ENCODE peak calls at places on chromosome 2, in four cellular contexts. F is A549, H is K562, X is HepG2. R is an unnamed sample.

GRCh38 chr2:200993097-200993496 is 29.6 kb upstream of the ORC2 start:
- DNase-seq in H (no peak), X (no peak), F (no peak), R (no peak)

GRCh38 chr2:159096896-159097295 is 128.5 kb downstream of the TANC1 start:
- DNase-seq in F (no peak), H (no peak), X (no peak), R (no peak)

GRCh38 chr2:212712466-212712865 is 173.9 kb upstream of the ERBB4 start:
- DNase-seq in F (no peak), H (no peak), X (no peak), R (no peak)

GRCh38 chr2:193810533-193810932 is 1615.8 kb upstream of the TMEFF2 start:
- DNase-seq in F (no peak), X (no peak), H (no peak), R (no peak)

GRCh38 chr2:160583162-160583522 is 89.5 kb upstream of the RBMS1 start:
- DNase-seq in F (peak; percentile 62), H (no peak), X (no peak), R (no peak)

GRCh38 chr2:7075834-7076233 is 158.6 kb downstream of the RNF144A start:
- DNase-seq in F (no peak), H (no peak), X (no peak), R (no peak)

GRCh38 chr2:73414651-73415050 is 29.0 kb downstream of the ALMS1 start:
- DNase-seq in F (no peak), X (no peak), H (no peak), R (no peak)

GRCh38 chr2:46979611-46980010 is 64.0 kb upstream of the MCFD2 start:
- DNase-seq in X (no peak), F (no peak), H (no peak), R (no peak)

GRCh38 chr2:119119076-119119710 is 39.4 kb downstream of the C1QL2 start:
- DNase-seq in H (no peak), X (no peak), F (no peak), R (no peak)

GRCh38 chr2:119123359-119123758 is 35.2 kb downstream of the C1QL2 start:
- DNase-seq in F (no peak), H (no peak), X (no peak), R (no peak)

GRCh38 chr2:119119999-119120710 is 38.4 kb downstream of the C1QL2 start:
- DNase-seq in H (no peak), F (no peak), X (no peak), R (no peak)

GRCh38 chr2:119126650-119127049 is 31.9 kb downstream of the C1QL2 start:
- DNase-seq in F (peak; percentile 34), X (peak; percentile 26), H (peak; percentile 87), R (peak; percentile 85)

DNA sequence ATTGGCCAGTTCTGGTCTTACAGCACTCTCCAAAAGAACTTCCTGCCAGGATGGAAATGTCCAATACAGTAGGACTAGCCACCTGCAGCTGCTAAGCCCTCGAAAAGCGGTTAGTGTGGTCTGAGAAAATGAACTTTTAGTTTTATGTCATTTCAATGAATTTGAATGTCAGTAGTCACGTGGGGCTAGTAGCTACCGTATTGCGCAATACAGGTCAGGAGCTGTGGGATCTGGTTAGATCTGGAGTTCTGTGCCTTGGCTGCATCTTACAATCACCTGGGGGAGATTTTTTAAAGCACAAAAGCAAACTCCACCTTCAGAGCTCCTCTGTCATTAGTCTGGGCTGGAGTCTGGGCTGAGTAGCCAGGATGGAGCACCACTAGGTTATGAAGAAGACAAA is 35.9 kb downstream of the C1QL2 start:
- DNase-seq in F (no peak), H (peak; percentile 28), X (no peak), R (no peak)
- TF ChIP-seq NR3C1 in F (no peak), H (no peak), X (no peak), R (no peak)

GRCh38 chr2:149719695-149720094 is 132.1 kb upstream of the MMADHC start:
- DNase-seq in X (no peak), F (no peak), H (no peak), R (no peak)

GRCh38 chr2:149716687-149717086 is 129.1 kb upstream of the MMADHC start:
- DNase-seq in H (no peak), F (no peak), X (no peak), R (no peak)

GRCh38 chr2:149720615-149721014 is 133.0 kb upstream of the MMADHC start:
- DNase-seq in X (no peak), H (no peak), F (no peak), R (no peak)

GRCh38 chr2:149715894-149716293 is 128.3 kb upstream of the MMADHC start:
- DNase-seq in X (no peak), F (no peak), H (no peak), R (no peak)

GRCh38 chr2:149715005-149715592 is 127.5 kb upstream of the MMADHC start:
- DNase-seq in X (peak; percentile 12), F (peak; percentile 54), H (no peak), R (peak; percentile 29)
- TF ChIP-seq NR3C1 in X (no peak), F (no peak), H (no peak), R (no peak)

GRCh38 chr2:232139171-232139594 is 177.7 kb downstream of the DIS3L2 start:
- DNase-seq in X (no peak), F (no peak), H (no peak), R (no peak)

GRCh38 chr2:232137346-232137745 is 175.8 kb downstream of the DIS3L2 start:
- DNase-seq in H (no peak), F (no peak), X (no peak), R (no peak)

GRCh38 chr2:232138441-232138840 is 176.9 kb downstream of the DIS3L2 start:
- DNase-seq in H (no peak), X (no peak), F (no peak), R (no peak)

GRCh38 chr2:232139786-232140562 is 178.5 kb downstream of the DIS3L2 start:
- DNase-seq in X (peak; percentile 16), F (no peak), H (no peak), R (no peak)

DNA sequence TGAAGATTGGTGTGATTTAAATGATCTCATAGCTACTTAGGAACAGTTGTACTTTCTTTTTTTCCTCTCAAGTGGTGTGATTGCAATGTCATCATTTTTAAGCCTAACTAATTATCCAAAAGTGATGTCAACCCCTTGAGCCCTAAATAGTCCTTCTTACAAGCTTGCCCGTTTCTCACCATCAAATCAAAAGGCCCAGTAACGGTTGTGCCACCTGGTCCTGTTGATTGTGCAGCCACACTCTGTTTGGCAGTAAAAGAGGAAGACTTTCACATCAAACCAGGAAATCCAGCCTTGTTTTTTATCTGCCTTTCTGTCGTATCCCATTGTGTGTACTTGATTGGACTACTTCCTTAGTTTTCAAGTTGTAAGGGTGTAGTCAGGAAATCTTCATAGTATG is 176.2 kb downstream of the DIS3L2 start:
- DNase-seq in F (no peak), H (no peak), X (no peak), R (no peak)
- TF ChIP-seq NR3C1 in F (no peak), H (no peak), X (no peak), R (no peak)

DNA sequence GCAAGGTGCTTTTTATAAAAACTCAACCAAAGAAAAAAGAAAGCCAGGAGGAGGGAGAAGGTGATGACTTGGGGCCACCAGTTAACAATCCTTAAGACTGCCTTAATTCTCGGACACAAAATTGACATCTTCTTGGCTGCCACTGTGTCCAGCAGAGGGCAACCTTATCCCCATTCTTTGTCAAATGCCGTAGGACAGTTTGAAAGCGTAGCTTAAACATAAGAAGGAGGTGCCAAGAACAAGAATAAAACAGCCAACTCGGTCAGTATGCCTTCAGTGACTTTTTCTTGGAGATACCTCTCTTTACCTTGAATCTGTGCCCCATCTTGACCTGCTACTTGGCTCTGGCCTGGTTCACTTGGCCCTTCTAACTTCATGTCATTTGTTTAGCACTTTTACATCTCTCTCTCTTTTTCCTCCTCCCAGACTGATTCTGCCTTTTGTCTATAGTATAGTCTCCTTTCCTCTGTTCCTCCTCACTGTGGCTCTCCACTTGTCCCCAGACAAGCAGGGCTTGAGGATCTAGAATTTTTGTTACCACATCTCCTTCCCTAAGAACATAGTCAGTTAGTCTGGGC is 183.5 kb downstream of the MYO3B start:
- DNase-seq in F (peak; percentile 64), H (peak; percentile 57), X (peak; percentile 48), R (peak; percentile 66)
- TF ChIP-seq NR3C1 in F (no peak), H (no peak), X (no peak), R (no peak)

GRCh38 chr2:155904720-155905119 is 427.8 kb downstream of the NR4A2 start:
- DNase-seq in X (no peak), F (no peak), H (no peak), R (no peak)

GRCh38 chr2:155913356-155913755 is 419.2 kb downstream of the NR4A2 start:
- DNase-seq in F (no peak), H (no peak), X (no peak), R (no peak)

GRCh38 chr2:155902635-155903034 is 429.9 kb downstream of the NR4A2 start:
- DNase-seq in F (no peak), H (no peak), X (no peak), R (no peak)

GRCh38 chr2:155905640-155906039 is 426.9 kb downstream of the NR4A2 start:
- DNase-seq in F (no peak), H (no peak), X (no peak), R (no peak)

GRCh38 chr2:155908567-155908966 is 424.0 kb downstream of the NR4A2 start:
- DNase-seq in X (no peak), F (no peak), H (no peak), R (no peak)
- TF ChIP-seq NR3C1 in X (no peak), F (no peak), H (no peak), R (no peak)

DNA sequence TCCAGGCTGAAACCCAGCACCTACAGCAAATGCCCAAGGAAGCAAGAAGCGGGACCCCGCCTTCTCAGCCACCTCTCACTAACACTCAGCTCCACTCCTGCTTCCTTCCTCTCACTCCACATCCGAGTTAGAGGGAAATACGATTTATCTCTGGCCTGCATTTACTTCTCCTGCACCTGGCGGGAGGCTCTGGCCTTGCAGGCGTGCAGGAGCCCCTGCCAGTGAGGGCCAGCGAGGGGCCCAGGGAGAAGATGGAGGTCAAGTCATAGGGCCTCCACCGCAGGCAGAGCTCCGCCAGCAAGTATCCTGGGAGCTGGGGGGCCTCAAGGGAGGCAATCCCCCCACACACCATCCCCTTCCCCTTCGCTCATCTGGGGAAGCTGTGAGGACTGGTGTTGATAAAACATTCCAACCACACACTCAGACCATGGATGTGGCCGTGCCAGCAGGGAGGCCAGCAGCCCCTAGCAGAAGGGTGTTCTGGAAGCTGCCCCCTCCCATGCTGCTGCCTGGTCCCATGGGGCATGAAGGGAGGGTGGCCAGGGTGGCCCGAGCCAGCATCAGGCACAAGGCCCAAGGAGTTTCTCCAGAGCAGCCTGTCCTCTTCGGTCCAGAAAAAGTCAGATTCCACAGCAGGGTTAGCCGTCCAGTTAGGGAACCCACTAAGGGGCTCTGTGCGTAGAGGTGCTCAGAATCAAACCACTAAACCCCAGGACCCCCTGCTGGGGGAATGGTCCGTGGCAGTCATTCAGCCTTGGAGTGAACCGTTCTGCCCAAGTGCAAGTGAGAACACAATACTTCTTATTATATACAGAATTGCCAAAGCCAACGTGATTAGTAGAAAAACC is 91.2 kb downstream of the HDAC4 start:
- DNase-seq in X (no peak), F (no peak), H (no peak), R (no peak)
- TF ChIP-seq NR3C1 in X (no peak), F (no peak), H (no peak), R (no peak)